ENCODE peak calls at places on chromosomes 7 and 10, in eight cellular contexts. X, D, P, Z, Y, B, Q and S are unnamed samples.

GRCh38 chr10:60576130-60577069 is 186.7 kb upstream of the ANK3 start:
- DNase-seq in D (no peak), Z (no peak), P (no peak), Q (no peak), B (no peak), Y (no peak), X (no peak), S (no peak)

GRCh38 chr10:44952779-44953231 is 6.8 kb upstream of the RASSF4 start:
- DNase-seq in B (no peak), Y (no peak), Q (no peak), P (peak), D (no peak), Z (no peak), X (peak), S (no peak)

GRCh38 chr7:122135275-122135674 is 8.8 kb downstream of the AASS start:
- DNase-seq in Q (no peak), X (no peak), D (no peak), B (no peak), Z (no peak), Y (no peak), P (no peak), S (no peak)

GRCh38 chr7:130430841-130431713 is 9.7 kb downstream of the CEP41 start:
- DNase-seq in D (no peak), Q (no peak), Z (no peak), X (no peak), B (no peak), Y (peak), P (no peak), S (no peak)

GRCh38 chr7:158842486-158842885 is 13.2 kb upstream of the ESYT2 start:
- DNase-seq in Z (no peak), Y (no peak), P (no peak), B (no peak), D (no peak), X (no peak), Q (no peak), S (no peak)

GRCh38 chr7:129646369-129647021 is 35.0 kb downstream of the NRF1 start:
- DNase-seq in Y (no peak), Z (no peak), X (peak), Q (no peak), P (peak), D (no peak), B (no peak), S (no peak)

GRCh38 chr7:107384025-107384424 is 85.8 kb upstream of the GPR22 start:
- DNase-seq in B (no peak), P (no peak), D (no peak), Y (no peak), Q (no peak), Z (no peak), X (no peak), S (no peak)

GRCh38 chr7:125061776-125062397 is 132.3 kb upstream of the POT1 start:
- DNase-seq in Z (no peak), X (no peak), Q (no peak), B (no peak), Y (no peak), P (no peak), D (peak), S (no peak)

GRCh38 chr7:17444673-17445072 is 146.2 kb downstream of the AHR start:
- DNase-seq in P (no peak), X (no peak), Y (no peak), B (no peak), Q (no peak), Z (no peak), D (peak), S (no peak)

GRCh38 chr10:70728328-70728727 is 56.0 kb downstream of the ADAMTS14 start:
- DNase-seq in Y (no peak), X (no peak), P (no peak), B (no peak), D (no peak), Z (no peak), Q (no peak), S (no peak)

GRCh38 chr7:91264083-91264923 is at the start of gene FZD1:
- DNase-seq in D (peak), Z (peak), X (peak), P (peak), B (peak), Q (peak), Y (peak), S (peak)
- TF ChIP-seq CTCF in D (no peak), Z (no peak), X (no peak), P (peak), B (no peak), Q (peak), Y (no peak), S (peak)

DNA sequence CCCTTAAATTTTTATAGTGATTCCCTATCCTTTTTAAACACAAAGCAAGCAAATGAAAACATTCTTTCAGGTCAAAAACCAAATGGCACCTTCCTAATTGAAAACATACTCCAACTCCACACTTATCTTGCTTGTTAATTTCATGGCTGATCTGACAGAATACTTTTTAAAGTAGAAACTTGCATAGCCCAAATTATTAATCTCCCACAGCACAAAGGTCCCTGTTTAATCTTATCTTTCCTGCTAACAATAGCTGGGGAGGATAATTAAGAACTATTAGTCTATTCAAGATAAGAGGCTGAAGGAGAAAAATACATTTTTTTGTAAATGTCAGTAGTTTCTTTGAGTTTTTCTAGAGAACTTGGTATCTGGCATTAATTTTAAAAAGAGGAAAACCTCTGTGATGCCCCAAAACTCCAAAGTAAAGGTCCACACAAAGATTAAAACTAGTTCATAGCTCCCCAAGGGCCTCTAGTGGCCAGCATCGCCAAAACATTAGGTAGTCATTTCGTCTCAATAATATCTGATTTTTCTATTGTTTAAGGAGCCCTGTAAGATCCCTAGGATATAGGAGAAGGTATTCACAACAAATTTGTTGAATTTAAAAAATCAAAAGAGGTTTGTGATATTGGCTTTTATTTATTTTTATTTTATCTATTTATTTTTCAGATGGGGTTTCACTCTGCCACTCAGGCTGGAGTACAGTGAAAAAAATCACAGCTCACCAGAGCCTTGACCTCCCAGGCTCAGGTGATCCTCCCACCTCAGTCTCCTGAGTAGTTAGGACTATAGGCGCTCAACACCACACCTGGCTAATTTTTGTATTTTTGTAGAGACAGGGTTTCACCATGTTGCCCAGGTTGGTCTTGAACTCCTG is 14.7 kb downstream of the CDNF start:
- DNase-seq in Q (no peak), D (no peak), P (no peak), B (no peak), Z (no peak), X (peak), Y (no peak), S (no peak)
- TF ChIP-seq CTCF in Q (peak), D (peak), P (peak), B (peak), Z (no peak), X (peak), Y (peak), S (peak)

GRCh38 chr7:46485481-46486065 is 564.5 kb upstream of the IGFBP3 start:
- DNase-seq in Y (no peak), Z (no peak), X (no peak), P (no peak), D (peak), Q (no peak), B (no peak), S (no peak)
- TF ChIP-seq CTCF in Y (no peak), Z (no peak), X (peak), P (no peak), D (peak), Q (no peak), B (no peak), S (peak)

GRCh38 chr7:29562307-29562706 is 1.3 kb upstream of the PRR15 start:
- DNase-seq in B (no peak), P (no peak), Q (no peak), X (no peak), Y (no peak), Z (no peak), D (no peak), S (no peak)

GRCh38 chr7:29564455-29565185 is 985 bp downstream of the PRR15 start:
- DNase-seq in B (peak), Z (peak), P (peak), D (peak), Y (no peak), Q (no peak), X (peak), S (no peak)

GRCh38 chr7:29565186-29565540 is 1.5 kb downstream of the PRR15 start:
- DNase-seq in D (peak), X (no peak), Q (no peak), P (no peak), B (no peak), Y (no peak), Z (no peak), S (no peak)

GRCh38 chr7:29565634-29565981 is 2.0 kb downstream of the PRR15 start:
- DNase-seq in D (no peak), Z (no peak), B (no peak), X (no peak), Q (no peak), P (no peak), Y (no peak), S (no peak)

DNA sequence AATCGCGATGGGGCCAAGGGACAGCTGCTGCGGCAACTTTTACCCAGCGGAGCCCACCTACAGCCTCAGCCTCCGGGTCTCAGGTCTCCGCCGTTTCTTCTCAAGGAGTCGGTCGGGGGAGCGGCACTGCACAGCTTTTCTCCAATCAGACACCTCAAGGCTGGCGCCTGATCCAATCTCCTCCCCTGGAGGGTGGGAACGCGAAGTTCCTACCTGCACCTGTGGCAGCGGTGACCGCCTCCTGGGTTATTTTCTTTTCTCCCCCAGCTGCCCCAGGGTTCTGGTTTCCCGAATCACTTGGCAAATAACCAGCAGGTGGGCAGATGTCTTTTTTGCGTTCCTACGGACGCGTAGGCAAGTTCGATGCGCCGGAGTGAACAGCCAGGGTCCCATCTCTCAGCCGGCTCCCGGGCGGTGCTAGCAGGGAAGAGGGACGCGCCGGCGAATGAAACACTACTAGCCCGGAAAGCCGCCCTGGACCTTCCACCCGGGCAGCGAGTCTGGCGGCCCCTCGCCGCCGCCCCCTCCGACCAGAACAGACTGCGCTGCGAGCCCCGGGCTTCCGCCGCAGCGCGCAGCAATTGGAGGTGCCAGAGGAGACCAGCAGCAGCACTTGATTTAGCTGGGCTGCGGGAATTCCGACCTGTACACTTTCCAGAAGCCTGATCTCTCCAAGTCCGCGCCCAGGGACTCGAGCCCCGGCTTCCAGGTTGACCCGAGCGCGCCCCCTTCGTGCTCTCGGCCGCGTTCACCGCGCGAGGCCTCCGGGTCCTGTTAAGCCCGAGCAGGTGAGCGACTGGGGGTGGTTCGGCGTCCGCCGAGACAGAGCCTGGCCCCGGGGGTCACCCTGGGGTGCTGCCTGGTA is at the start of gene PRR15:
- DNase-seq in Z (peak), Y (no peak), X (peak), Q (no peak), B (peak), D (peak), P (peak), S (no peak)
- TF ChIP-seq CTCF in Z (no peak), Y (no peak), X (no peak), Q (no peak), B (no peak), D (no peak), P (no peak), S (no peak)

GRCh38 chr10:86592413-86592812 is 61.9 kb upstream of the OPN4 start:
- DNase-seq in B (no peak), D (no peak), Q (no peak), P (peak), X (peak), Z (no peak), Y (no peak), S (no peak)
- TF ChIP-seq CTCF in B (no peak), D (peak), Q (no peak), P (peak), X (peak), Z (no peak), Y (no peak), S (peak)

DNA sequence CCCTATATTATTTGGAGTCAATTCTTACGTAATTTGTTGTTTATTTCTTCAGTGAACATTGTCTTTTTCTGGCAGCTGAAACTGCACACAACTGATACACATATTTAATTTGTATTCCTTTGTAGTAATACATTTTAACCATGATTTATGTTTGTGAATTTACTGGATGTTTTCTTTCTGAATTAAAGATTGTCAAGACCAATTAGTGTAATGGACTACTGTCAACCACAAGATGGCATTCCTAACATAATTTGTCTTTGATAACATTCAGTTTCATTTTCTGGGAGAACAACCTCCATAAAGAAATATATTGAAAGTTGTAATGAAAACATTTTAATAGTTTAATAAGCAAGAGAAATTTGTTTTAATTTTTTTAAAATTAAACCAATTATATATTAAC is 10.1 kb downstream of the THNSL1 start:
- DNase-seq in P (no peak), Z (no peak), D (no peak), X (no peak), Y (no peak), B (no peak), Q (no peak), S (no peak)
- TF ChIP-seq CTCF in P (peak), Z (peak), D (peak), X (peak), Y (no peak), B (no peak), Q (no peak), S (peak)

GRCh38 chr10:43377393-43377883 is 6.0 kb downstream of the FXYD4 start:
- DNase-seq in Z (no peak), P (peak), X (no peak), Y (no peak), B (no peak), D (no peak), Q (no peak), S (peak)
- TF ChIP-seq CTCF in Z (no peak), P (peak), X (peak), Y (peak), B (no peak), D (no peak), Q (no peak), S (peak)

GRCh38 chr10:124388476-124388822 is 30.3 kb downstream of the OAT start:
- DNase-seq in X (no peak), Q (no peak), D (no peak), Y (no peak), B (peak), Z (no peak), P (no peak), S (no peak)

GRCh38 chr10:124385627-124386185 is 33.0 kb downstream of the OAT start:
- DNase-seq in Z (no peak), D (no peak), B (peak), X (no peak), P (no peak), Y (no peak), Q (no peak), S (no peak)

GRCh38 chr10:124386186-124387077 is 32.3 kb downstream of the OAT start:
- DNase-seq in Y (no peak), Z (no peak), Q (no peak), X (no peak), P (peak), D (no peak), B (peak), S (no peak)

GRCh38 chr10:124388823-124389612 is 29.7 kb downstream of the OAT start:
- DNase-seq in B (peak), Q (peak), P (peak), D (no peak), X (peak), Y (peak), Z (peak), S (no peak)

DNA sequence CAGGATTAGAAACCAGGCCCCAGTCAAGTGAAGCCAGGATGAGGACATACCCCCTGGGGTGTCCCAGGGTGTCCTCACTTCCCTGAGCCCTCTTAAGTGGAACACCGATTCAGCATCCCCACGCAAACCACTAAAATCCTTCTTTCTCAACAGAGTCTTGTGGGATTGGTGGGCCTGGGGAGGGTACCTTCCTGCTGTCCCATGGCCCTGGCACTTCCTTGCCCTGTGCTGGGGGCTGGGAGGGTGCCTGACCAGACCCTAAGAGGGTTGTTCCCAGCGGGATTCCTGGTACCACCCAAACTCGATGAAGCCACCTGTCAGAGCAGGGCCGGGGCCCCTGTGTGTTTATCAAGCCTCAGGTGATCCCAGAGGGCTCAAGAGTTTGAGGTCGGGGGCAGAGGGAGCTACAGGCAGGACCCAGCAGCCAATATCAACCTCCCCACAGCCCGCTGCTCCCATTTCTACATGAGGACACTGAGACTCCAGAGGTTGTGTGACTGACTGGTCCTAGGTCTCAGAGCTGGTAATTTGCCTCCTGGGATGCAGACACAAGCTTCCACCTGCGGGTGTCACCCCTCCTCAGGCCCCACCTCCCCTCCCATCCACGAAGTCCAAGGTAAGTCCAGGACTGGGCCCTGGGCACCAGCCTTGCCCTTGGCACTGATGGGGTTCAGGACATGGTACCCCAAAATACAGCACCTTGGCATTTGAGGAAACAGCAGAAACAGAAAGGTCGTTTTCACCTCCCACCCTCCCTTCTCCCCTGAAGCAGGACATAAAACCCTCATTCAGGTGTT is 31.4 kb downstream of the OAT start:
- DNase-seq in B (peak), D (no peak), Z (no peak), Y (no peak), X (no peak), P (peak), Q (no peak), S (no peak)
- TF ChIP-seq CTCF in B (no peak), D (peak), Z (no peak), Y (peak), X (peak), P (peak), Q (no peak), S (peak)